ENCODE peak calls at places on chromosomes 16 and 17, in six cellular contexts. G is EL, F is nephron progenitor cell, U is NCI-H1694 treated with DMSO at 0.1 percent for 48 hours, W is HEK293T, O is hepatocyte. D is an unnamed sample.

GRCh38 chr17:63696381-63696961 is 3.5 kb downstream of the LIMD2 start:
- DNase-seq in G (peak), F (peak), U (no peak), W (peak), O (no peak), D (peak)

GRCh38 chr17:7922499-7923289 is 6.6 kb upstream of the RNF227 start:
- DNase-seq in G (peak), F (peak), U (no peak), W (no peak), O (peak), D (peak)

GRCh38 chr17:68646626-68647526 is 45.7 kb upstream of the FAM20A start:
- DNase-seq in G (no peak), F (no peak), U (no peak), W (no peak), O (no peak), D (no peak)

GRCh38 chr17:48830840-48831548 is at the start of gene CALCOCO2:
- DNase-seq in G (peak), F (peak), U (peak), W (peak), O (peak), D (peak)

GRCh38 chr16:52586159-52586558 is 39.2 kb upstream of the TOX3 start:
- DNase-seq in G (no peak), F (no peak), U (no peak), W (no peak), O (no peak), D (no peak)

GRCh38 chr16:11621920-11622651 is 35.4 kb upstream of the LITAF start:
- DNase-seq in G (no peak), F (peak), U (peak), W (no peak), O (no peak), D (peak)

GRCh38 chr17:79915850-79916430 is 76.7 kb upstream of the CBX4 start:
- DNase-seq in G (peak), F (no peak), U (no peak), W (no peak), O (peak), D (no peak)

GRCh38 chr16:88983157-88983556 is 6.2 kb upstream of the CBFA2T3 start:
- DNase-seq in G (no peak), F (no peak), U (no peak), W (no peak), O (no peak), D (no peak)

GRCh38 chr16:87465306-87465705 is 27.5 kb downstream of the ZCCHC14 start:
- DNase-seq in G (peak), F (no peak), U (no peak), W (no peak), O (peak), D (no peak)

GRCh38 chr17:4136373-4136772 is 6.5 kb downstream of the ZZEF1 start:
- DNase-seq in G (no peak), F (no peak), U (no peak), W (no peak), O (no peak), D (no peak)

GRCh38 chr17:17416007-17416399 is 60.8 kb upstream of the MED9 start:
- DNase-seq in G (peak), F (no peak), U (peak), W (peak), O (peak), D (peak)

GRCh38 chr17:78991017-78991783 is 11.5 kb upstream of the LGALS3BP start:
- DNase-seq in G (no peak), F (no peak), U (no peak), W (no peak), O (no peak), D (no peak)

GRCh38 chr16:4200000-4200780 is 41.7 kb downstream of the SRL start:
- DNase-seq in G (peak), F (peak), U (peak), W (peak), O (peak), D (peak)

GRCh38 chr16:56645311-56645710 is 6.4 kb upstream of the MT1B start:
- DNase-seq in G (no peak), F (no peak), U (no peak), W (no peak), O (no peak), D (no peak)

GRCh38 chr17:42845918-42846593 is 1.7 kb downstream of the AOC2 start:
- DNase-seq in G (no peak), F (no peak), U (no peak), W (no peak), O (no peak), D (no peak)

GRCh38 chr17:36148559-36149295 is 27.7 kb downstream of the TBC1D3B start:
- DNase-seq in G (peak), F (peak), U (peak), W (peak), O (peak), D (peak)

GRCh38 chr16:65837431-65837986 is 529.0 kb upstream of the CDH5 start:
- DNase-seq in G (no peak), F (no peak), U (no peak), W (no peak), O (no peak), D (no peak)

GRCh38 chr17:65794572-65794971 is 233.1 kb upstream of the AXIN2 start:
- DNase-seq in G (peak), F (peak), U (peak), W (peak), O (peak), D (peak)

GRCh38 chr16:87363771-87364476 is 19.7 kb downstream of the FBXO31 start:
- DNase-seq in G (no peak), F (peak), U (no peak), W (no peak), O (no peak), D (no peak)

GRCh38 chr16:1175566-1176279 is 22.8 kb downstream of the CACNA1H start:
- DNase-seq in G (no peak), F (no peak), U (no peak), W (no peak), O (no peak), D (no peak)

GRCh38 chr17:55731586-55732250 is 9.1 kb upstream of the TMEM100 start:
- DNase-seq in G (no peak), F (no peak), U (no peak), W (peak), O (no peak), D (no peak)

GRCh38 chr17:347309-347708 is 5.3 kb downstream of the RPH3AL start:
- DNase-seq in G (no peak), F (no peak), U (no peak), W (no peak), O (no peak), D (no peak)

GRCh38 chr17:59342681-59343127 is 11.2 kb downstream of the YPEL2 start:
- DNase-seq in G (no peak), F (no peak), U (no peak), W (no peak), O (no peak), D (no peak)

GRCh38 chr17:79570653-79571052 is 40.2 kb downstream of the RBFOX3 start:
- DNase-seq in G (no peak), F (no peak), U (no peak), W (no peak), O (no peak), D (no peak)

GRCh38 chr16:77068402-77068801 is 122.6 kb upstream of the MON1B start:
- DNase-seq in G (no peak), F (no peak), U (no peak), W (no peak), O (no peak), D (no peak)

GRCh38 chr16:56776562-56776961 is 46.6 kb downstream of the NUP93 start:
- DNase-seq in G (peak), F (no peak), U (no peak), W (no peak), O (peak), D (no peak)

GRCh38 chr17:19880393-19880792 is 12.7 kb upstream of the ULK2 start:
- DNase-seq in G (no peak), F (no peak), U (no peak), W (no peak), O (no peak), D (no peak)

GRCh38 chr16:52906271-52906670 is 146.4 kb downstream of the CHD9NB start:
- DNase-seq in G (no peak), F (no peak), U (no peak), W (no peak), O (no peak), D (no peak)

GRCh38 chr16:18932243-18932997 is 6.2 kb upstream of the SMG1 start:
- DNase-seq in G (peak), F (no peak), U (no peak), W (no peak), O (no peak), D (no peak)

GRCh38 chr16:47063011-47063724 is 80.6 kb downstream of the NETO2 start:
- DNase-seq in G (no peak), F (no peak), U (no peak), W (no peak), O (no peak), D (no peak)

GRCh38 chr17:8375738-8376259 is 705 bp downstream of the KRABD2 start:
- DNase-seq in G (no peak), F (no peak), U (no peak), W (no peak), O (peak), D (no peak)

GRCh38 chr17:8122391-8122922 is 1.4 kb downstream of the HES7 start:
- DNase-seq in G (peak), F (peak), U (no peak), W (no peak), O (peak), D (peak)

GRCh38 chr17:2580156-2580555 is 13.3 kb upstream of the PAFAH1B1 start:
- DNase-seq in G (no peak), F (no peak), U (no peak), W (no peak), O (no peak), D (no peak)

GRCh38 chr17:28001149-28001548 is 41.3 kb upstream of the NLK start:
- DNase-seq in G (no peak), F (no peak), U (no peak), W (no peak), O (no peak), D (no peak)

GRCh38 chr17:12998461-12998860 is 19.4 kb downstream of the ELAC2 start:
- DNase-seq in G (no peak), F (no peak), U (no peak), W (no peak), O (no peak), D (no peak)

GRCh38 chr16:86619263-86619935 is 41.0 kb downstream of the FOXL1 start:
- DNase-seq in G (no peak), F (no peak), U (no peak), W (no peak), O (no peak), D (no peak)